ENCODE peak calls at places on chromosomes 13 and 19, in six cellular contexts. D is stomach, Q is transverse colon, K is uterus, H is esophagus squamous epithelium, L is GM12891. X is an unnamed sample.

GRCh38 chr13:80116107-80116506 is 224.8 kb downstream of the SPRY2 start:
- DNase-seq in K (no peak), L (no peak), D (no peak), Q (no peak), H (no peak), X (no peak)

GRCh38 chr13:81540777-81541176 is 1199.9 kb upstream of the SPRY2 start:
- DNase-seq in Q (no peak), H (no peak), L (no peak), K (no peak), D (no peak), X (no peak)

GRCh38 chr13:48302920-48303330 is 626 bp upstream of the RB1 start:
- DNase-seq in Q (no peak), L (no peak), H (no peak), D (no peak), K (no peak), X (no peak)

GRCh38 chr13:97395437-97396136 is 38.4 kb upstream of the RAP2A start:
- DNase-seq in Q (no peak), D (no peak), H (no peak), K (no peak), L (no peak), X (peak)

GRCh38 chr13:45770886-45771285 is 68.8 kb downstream of the CBY2 start:
- DNase-seq in Q (no peak), K (no peak), H (no peak), L (no peak), D (no peak), X (no peak)

GRCh38 chr13:28376604-28377003 is 118.3 kb downstream of the FLT1 start:
- DNase-seq in K (no peak), D (no peak), H (no peak), L (no peak), Q (no peak), X (no peak)

GRCh38 chr13:30739646-30740642 is 4.6 kb downstream of the ALOX5AP start:
- DNase-seq in K (no peak), L (no peak), D (peak), H (no peak), Q (no peak), X (no peak)

GRCh38 chr13:105937451-105937850 is 598.0 kb downstream of the EFNB2 start:
- DNase-seq in D (no peak), Q (no peak), K (no peak), H (no peak), L (no peak), X (no peak)

GRCh38 chr19:4647676-4648644 is 8.6 kb downstream of the TNFAIP8L1 start:
- DNase-seq in L (no peak), H (no peak), K (peak), Q (no peak), D (no peak), X (no peak)

GRCh38 chr13:23510979-23511735 is 59.1 kb upstream of the TNFRSF19 start:
- DNase-seq in D (no peak), H (no peak), K (no peak), L (peak), Q (no peak), X (peak)

GRCh38 chr19:11361771-11362731 is 6.8 kb downstream of the PLPPR2 start:
- DNase-seq in D (no peak), Q (no peak), L (no peak), K (no peak), H (no peak), X (no peak)

GRCh38 chr13:98496239-98496668 is 80.7 kb downstream of the STK24 start:
- DNase-seq in D (no peak), H (no peak), L (no peak), Q (peak), K (peak), X (no peak)

GRCh38 chr19:40253611-40254092 is 27.2 kb upstream of the CCNP start:
- DNase-seq in L (no peak), K (no peak), D (no peak), H (no peak), Q (no peak), X (no peak)

GRCh38 chr13:66009241-66009640 is 1220.9 kb downstream of the PCDH9 start:
- DNase-seq in D (no peak), H (no peak), K (no peak), L (no peak), Q (no peak), X (no peak)

GRCh38 chr19:4866595-4867424 is 657 bp downstream of the PLIN3 start:
- DNase-seq in L (no peak), K (peak), D (peak), H (no peak), Q (peak), X (peak)

GRCh38 chr19:10617409-10618121 is 7.8 kb upstream of the SLC44A2 start:
- DNase-seq in H (no peak), K (no peak), D (no peak), Q (no peak), L (no peak), X (no peak)

GRCh38 chr13:28401303-28402056 is 93.4 kb downstream of the FLT1 start:
- DNase-seq in Q (no peak), K (no peak), H (no peak), D (no peak), L (no peak), X (no peak)

GRCh38 chr19:47056416-47056815 is 8.0 kb upstream of the TMEM160 start:
- DNase-seq in K (no peak), L (no peak), H (no peak), Q (no peak), D (no peak), X (no peak)

GRCh38 chr19:56137405-56137804 is 3.7 kb upstream of the ZNF444 start:
- DNase-seq in H (no peak), D (peak), Q (peak), L (no peak), K (no peak), X (no peak)
- TF ChIP-seq POLR2A in H (no peak), D (no peak), Q (no peak), L (no peak), K (no peak), X (no peak)

GRCh38 chr19:53332484-53332883 is 1.1 kb upstream of the ZNF845 start:
- DNase-seq in K (no peak), Q (no peak), D (no peak), H (no peak), L (no peak), X (no peak)

GRCh38 chr19:53328967-53329366 is 4.6 kb upstream of the ZNF845 start:
- DNase-seq in K (peak), H (no peak), L (no peak), Q (peak), D (no peak), X (no peak)

GRCh38 chr19:53333071-53333465 is 481 bp upstream of the ZNF845 start:
- DNase-seq in D (peak), Q (peak), L (no peak), K (peak), H (no peak), X (peak)

GRCh38 chr19:53333466-53334449 is at the start of gene ZNF845:
- DNase-seq in Q (peak), K (peak), D (peak), L (peak), H (peak), X (peak)
- TF ChIP-seq POLR2A in Q (peak), K (peak), D (no peak), L (peak), H (no peak), X (peak)

GRCh38 chr19:38507551-38508127 is 74.1 kb downstream of the RYR1 start:
- DNase-seq in H (no peak), D (no peak), L (no peak), Q (no peak), K (no peak), X (no peak)

GRCh38 chr19:38505958-38506357 is 72.5 kb downstream of the RYR1 start:
- DNase-seq in H (no peak), K (no peak), Q (no peak), L (no peak), D (no peak), X (no peak)

GRCh38 chr19:38506375-38506722 is 72.9 kb downstream of the RYR1 start:
- DNase-seq in D (no peak), Q (no peak), H (no peak), L (no peak), K (no peak), X (no peak)

GRCh38 chr19:38508507-38508906 is 75.0 kb downstream of the RYR1 start:
- DNase-seq in Q (no peak), L (no peak), D (no peak), K (no peak), H (no peak), X (no peak)

GRCh38 chr19:38506723-38507550 is 73.4 kb downstream of the RYR1 start:
- DNase-seq in L (peak), D (peak), Q (peak), H (peak), K (peak), X (peak)
- TF ChIP-seq POLR2A in L (no peak), D (no peak), Q (no peak), H (no peak), K (no peak), X (no peak)

GRCh38 chr13:111005808-111006494 is 91.1 kb upstream of the ANKRD10 start:
- DNase-seq in Q (peak), L (no peak), D (peak), H (no peak), K (peak), X (no peak)
- TF ChIP-seq POLR2A in Q (no peak), L (no peak), D (no peak), H (no peak), K (no peak), X (no peak)

GRCh38 chr19:49808762-49809154 is 4.3 kb downstream of the FUZ start:
- DNase-seq in L (peak), D (peak), H (peak), Q (peak), K (peak), X (peak)
- TF ChIP-seq POLR2A in L (no peak), D (no peak), H (no peak), Q (peak), K (peak), X (no peak)